ENCODE peak calls at places on chromosomes 11 and 22, in seven cellular contexts. One of them, this sample, is unnamed.

GRCh38 chr22:42720263-42721044 is at the start of gene A4GALT:
- DNase-seq in stimulated activated CD4-positive, alpha-beta T cell treated with anti-CD3 and anti-CD28 coated beads, Interleukin-12 subunit alpha, Interleukin-12 subunit beta, amount 100 ng/mL, for 48 hours: no peak
- DNase-seq in NCI-H2081: no peak
- DNase-seq in LoVo: peak
- DNase-seq in AML-193: no peak
- DNase-seq in GM12892: no peak
- DNase-seq in psoas muscle: peak
- DNase-seq in this sample: peak

GRCh38 chr11:87180743-87181142 is 143.0 kb downstream of the TMEM135 start:
- DNase-seq in stimulated activated CD4-positive, alpha-beta T cell treated with anti-CD3 and anti-CD28 coated beads, Interleukin-12 subunit alpha, Interleukin-12 subunit beta, amount 100 ng/mL, for 48 hours: no peak
- DNase-seq in NCI-H2081: no peak
- DNase-seq in LoVo: no peak
- DNase-seq in AML-193: no peak
- DNase-seq in GM12892: no peak
- DNase-seq in psoas muscle: no peak
- DNase-seq in this sample: no peak

GRCh38 chr11:111759375-111759774 is 6.8 kb downstream of the PPP2R1B start:
- DNase-seq in stimulated activated CD4-positive, alpha-beta T cell treated with anti-CD3 and anti-CD28 coated beads, Interleukin-12 subunit alpha, Interleukin-12 subunit beta, amount 100 ng/mL, for 48 hours: no peak
- DNase-seq in NCI-H2081: no peak
- DNase-seq in LoVo: no peak
- DNase-seq in AML-193: no peak
- DNase-seq in GM12892: no peak
- DNase-seq in psoas muscle: no peak
- DNase-seq in this sample: no peak

GRCh38 chr11:46332568-46333128 is 14.6 kb upstream of the DGKZ start:
- DNase-seq in stimulated activated CD4-positive, alpha-beta T cell treated with anti-CD3 and anti-CD28 coated beads, Interleukin-12 subunit alpha, Interleukin-12 subunit beta, amount 100 ng/mL, for 48 hours: no peak
- DNase-seq in NCI-H2081: no peak
- DNase-seq in LoVo: no peak
- DNase-seq in AML-193: no peak
- DNase-seq in GM12892: no peak
- DNase-seq in psoas muscle: no peak
- DNase-seq in this sample: peak

GRCh38 chr22:19522190-19522880 is 1.9 kb downstream of the CLDN5 start:
- DNase-seq in stimulated activated CD4-positive, alpha-beta T cell treated with anti-CD3 and anti-CD28 coated beads, Interleukin-12 subunit alpha, Interleukin-12 subunit beta, amount 100 ng/mL, for 48 hours: no peak
- DNase-seq in NCI-H2081: peak
- DNase-seq in LoVo: no peak
- DNase-seq in AML-193: no peak
- DNase-seq in GM12892: no peak
- DNase-seq in psoas muscle: no peak
- DNase-seq in this sample: no peak

GRCh38 chr11:58788355-58789023 is 56.0 kb downstream of the GLYATL2 start:
- DNase-seq in stimulated activated CD4-positive, alpha-beta T cell treated with anti-CD3 and anti-CD28 coated beads, Interleukin-12 subunit alpha, Interleukin-12 subunit beta, amount 100 ng/mL, for 48 hours: no peak
- DNase-seq in NCI-H2081: peak
- DNase-seq in LoVo: peak
- DNase-seq in AML-193: peak
- DNase-seq in GM12892: peak
- DNase-seq in psoas muscle: no peak
- DNase-seq in this sample: peak

GRCh38 chr11:279040-279965 is 1.1 kb downstream of the NLRP6 start:
- DNase-seq in stimulated activated CD4-positive, alpha-beta T cell treated with anti-CD3 and anti-CD28 coated beads, Interleukin-12 subunit alpha, Interleukin-12 subunit beta, amount 100 ng/mL, for 48 hours: no peak
- DNase-seq in NCI-H2081: no peak
- DNase-seq in LoVo: no peak
- DNase-seq in AML-193: no peak
- DNase-seq in GM12892: peak
- DNase-seq in psoas muscle: peak
- DNase-seq in this sample: no peak

GRCh38 chr11:60064115-60064514 is 7.7 kb downstream of the MS4A3 start:
- DNase-seq in stimulated activated CD4-positive, alpha-beta T cell treated with anti-CD3 and anti-CD28 coated beads, Interleukin-12 subunit alpha, Interleukin-12 subunit beta, amount 100 ng/mL, for 48 hours: no peak
- DNase-seq in NCI-H2081: no peak
- DNase-seq in LoVo: no peak
- DNase-seq in AML-193: peak
- DNase-seq in GM12892: no peak
- DNase-seq in psoas muscle: no peak
- DNase-seq in this sample: no peak

GRCh38 chr11:2912498-2912897 is 16.7 kb downstream of the PHLDA2 start:
- DNase-seq in stimulated activated CD4-positive, alpha-beta T cell treated with anti-CD3 and anti-CD28 coated beads, Interleukin-12 subunit alpha, Interleukin-12 subunit beta, amount 100 ng/mL, for 48 hours: no peak
- DNase-seq in NCI-H2081: no peak
- DNase-seq in LoVo: peak
- DNase-seq in AML-193: no peak
- DNase-seq in GM12892: no peak
- DNase-seq in psoas muscle: no peak
- DNase-seq in this sample: no peak

GRCh38 chr11:125257185-125257584 is 92.6 kb downstream of the PKNOX2 start:
- DNase-seq in stimulated activated CD4-positive, alpha-beta T cell treated with anti-CD3 and anti-CD28 coated beads, Interleukin-12 subunit alpha, Interleukin-12 subunit beta, amount 100 ng/mL, for 48 hours: no peak
- DNase-seq in NCI-H2081: no peak
- DNase-seq in LoVo: no peak
- DNase-seq in AML-193: no peak
- DNase-seq in GM12892: no peak
- DNase-seq in psoas muscle: no peak
- DNase-seq in this sample: no peak